ENCODE peak calls at places on chromosome 2, in six cellular contexts. N is activated CD8-positive, alpha-beta T cell treated with anti-CD3 and anti-CD28 coated beads for 36 hours; K is WTC11; D is mesothelial cell of epicardium; L is ascending aorta; P is lung. J is an unnamed sample.

GRCh38 chr2:95294579-95295250 is 2.4 kb upstream of the KCNIP3 start:
- DNase-seq in N (no peak), D (no peak), L (no peak), P (no peak), K (no peak), J (no peak)

GRCh38 chr2:120355867-120356266 is 9.9 kb downstream of the INHBB start:
- DNase-seq in L (no peak), N (no peak), P (no peak), D (no peak), K (no peak), J (no peak)

GRCh38 chr2:5777089-5777488 is 84.9 kb downstream of the SOX11 start:
- DNase-seq in P (peak), K (no peak), N (no peak), D (no peak), L (no peak), J (no peak)

GRCh38 chr2:120743657-120744056 is 8.0 kb downstream of the GLI2 start:
- DNase-seq in P (peak), K (no peak), D (no peak), L (peak), N (no peak), J (no peak)

GRCh38 chr2:50952596-50952995 is 79.3 kb downstream of the NRXN1 start:
- DNase-seq in L (no peak), P (no peak), N (no peak), D (no peak), K (no peak), J (no peak)

GRCh38 chr2:134083548-134083947 is 170.3 kb upstream of the MGAT5 start:
- DNase-seq in L (no peak), K (no peak), N (no peak), D (no peak), P (no peak), J (no peak)

GRCh38 chr2:55985406-55985805 is 61.8 kb upstream of the EFEMP1 start:
- DNase-seq in P (no peak), D (no peak), L (no peak), N (no peak), K (no peak), J (no peak)

GRCh38 chr2:128384446-128384845 is 65.8 kb upstream of the HS6ST1 start:
- DNase-seq in D (peak), L (no peak), K (no peak), N (no peak), P (no peak), J (no peak)

GRCh38 chr2:134988994-134989605 is 58.1 kb downstream of the MAP3K19 start:
- DNase-seq in D (no peak), K (no peak), N (no peak), P (no peak), L (no peak), J (peak)

GRCh38 chr2:10524841-10525572 is 76.9 kb upstream of the ODC1 start:
- DNase-seq in N (no peak), L (peak), D (no peak), K (no peak), P (no peak), J (no peak)

GRCh38 chr2:122706757-122707223 is 951.3 kb downstream of the TSN start:
- DNase-seq in N (no peak), P (no peak), L (no peak), K (no peak), D (no peak), J (no peak)

GRCh38 chr2:23636412-23636811 is 251.4 kb downstream of the KLHL29 start:
- DNase-seq in K (peak), D (no peak), P (no peak), N (peak), L (no peak), J (no peak)
- TF ChIP-seq CTCF in K (no peak), D (no peak), P (no peak), N (no peak), L (no peak), J (no peak)

GRCh38 chr2:177264209-177264538 is 353 bp downstream of the NFE2L2 start:
- DNase-seq in L (peak), N (no peak), K (peak), D (no peak), P (peak), J (no peak)

GRCh38 chr2:177265834-177266817 is 1.6 kb upstream of the NFE2L2 start:
- DNase-seq in L (no peak), P (no peak), D (no peak), N (no peak), K (no peak), J (no peak)

GRCh38 chr2:177263451-177264208 is 897 bp downstream of the NFE2L2 start:
- DNase-seq in P (peak), N (peak), D (peak), K (peak), L (peak), J (peak)

GRCh38 chr2:177264539-177265385 is at the start of gene NFE2L2:
- DNase-seq in L (peak), P (peak), N (peak), K (peak), D (peak), J (peak)

GRCh38 chr2:177265386-177265690 is 811 bp upstream of the NFE2L2 start:
- DNase-seq in P (no peak), K (peak), D (no peak), N (peak), L (peak), J (no peak)
- TF ChIP-seq CTCF in P (no peak), K (no peak), D (no peak), N (no peak), L (peak), J (peak)

GRCh38 chr2:43605851-43606250 is 10.0 kb upstream of the THADA start:
- DNase-seq in D (no peak), L (no peak), N (no peak), P (no peak), K (no peak), J (no peak)

GRCh38 chr2:43609304-43609883 is 13.6 kb upstream of the THADA start:
- DNase-seq in K (peak), L (no peak), D (no peak), N (peak), P (no peak), J (peak)

GRCh38 chr2:43610361-43610760 is 14.5 kb upstream of the THADA start:
- DNase-seq in P (no peak), K (no peak), L (no peak), N (no peak), D (no peak), J (no peak)

GRCh38 chr2:43604674-43605073 is 8.8 kb upstream of the THADA start:
- DNase-seq in N (no peak), D (no peak), P (no peak), L (no peak), K (no peak), J (no peak)

DNA sequence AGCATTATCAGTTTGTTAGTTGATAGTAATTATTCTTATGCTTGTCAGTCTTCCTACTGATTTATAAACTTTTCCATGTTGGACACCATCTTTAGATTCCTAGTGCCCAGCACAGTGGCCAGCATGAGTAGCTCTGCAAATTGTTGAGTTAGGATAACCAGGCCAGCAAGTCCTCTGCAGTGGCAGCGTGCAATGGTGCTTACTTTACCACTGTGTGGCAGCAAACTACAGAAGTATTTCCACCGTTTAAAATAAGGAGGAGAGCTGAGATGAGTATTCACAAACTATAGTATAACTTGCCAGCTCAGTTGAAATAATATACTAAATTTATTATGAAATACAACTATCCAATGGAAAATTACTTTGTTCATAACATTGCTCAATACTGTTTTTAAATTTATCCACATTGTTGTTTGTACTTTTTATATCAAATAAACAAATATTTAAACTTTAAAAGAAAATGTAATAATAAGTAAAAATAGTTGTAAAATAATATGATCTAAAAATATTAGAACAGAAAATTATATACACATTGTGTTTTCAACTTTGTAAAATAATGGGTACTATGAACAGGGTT is 9.3 kb upstream of the THADA start:
- DNase-seq in D (no peak), P (no peak), L (no peak), K (peak), N (peak), J (peak)
- TF ChIP-seq CTCF in D (peak), P (peak), L (peak), K (no peak), N (peak), J (peak)

GRCh38 chr2:29706171-29706690 is 215.2 kb downstream of the ALK start:
- DNase-seq in K (no peak), P (no peak), L (no peak), N (no peak), D (no peak), J (no peak)
- TF ChIP-seq CTCF in K (no peak), P (no peak), L (no peak), N (no peak), D (no peak), J (no peak)

DNA sequence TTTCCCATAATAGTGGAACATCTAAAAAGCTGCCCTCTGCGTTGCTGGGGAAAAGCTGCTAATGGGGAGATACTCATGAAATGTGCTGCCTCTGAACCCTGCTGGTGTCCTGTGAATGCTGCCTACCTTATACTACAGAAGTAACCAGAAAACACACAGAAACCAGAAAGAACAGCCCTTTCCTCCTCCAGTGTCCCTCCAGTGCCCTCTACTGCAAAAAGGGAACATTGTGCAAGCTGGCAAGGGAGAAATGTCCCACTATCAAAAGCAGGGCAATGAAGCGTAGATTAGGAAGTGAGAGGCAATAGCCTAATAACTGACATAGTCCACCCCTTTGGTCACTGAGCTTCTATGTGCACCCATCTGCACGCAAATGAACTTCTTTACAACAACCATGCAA is 162.7 kb upstream of the ETAA1 start:
- DNase-seq in K (no peak), N (no peak), P (no peak), L (no peak), D (no peak), J (no peak)
- TF ChIP-seq CTCF in K (no peak), N (no peak), P (no peak), L (no peak), D (no peak), J (no peak)